ENCODE peak calls at places on chromosomes 2 and 18, in seven cellular contexts. T, L, I, U, Z, R and Y are unnamed samples.

GRCh38 chr2:238587776-238588660 is 161.3 kb downstream of the ASB1 start:
- DNase-seq in U (no peak), I (no peak), Z (no peak), T (no peak), R (no peak), L (no peak), Y (no peak)

GRCh38 chr2:217085543-217085942 is 225.7 kb upstream of the TNP1 start:
- DNase-seq in L (no peak), R (no peak), U (no peak), Z (no peak), T (peak), I (no peak), Y (peak)

GRCh38 chr2:11498543-11499034 is 32.6 kb upstream of the E2F6 start:
- DNase-seq in Z (no peak), T (no peak), I (no peak), U (no peak), L (peak), R (no peak), Y (no peak)

GRCh38 chr2:105494683-105495425 is 96.0 kb upstream of the FHL2 start:
- DNase-seq in I (no peak), U (no peak), T (no peak), L (no peak), R (no peak), Z (no peak), Y (no peak)

GRCh38 chr2:675051-675450 is 2.2 kb downstream of the TMEM18 start:
- DNase-seq in T (no peak), I (no peak), U (no peak), L (no peak), Z (no peak), R (no peak), Y (no peak)

GRCh38 chr18:13539050-13539449 is 187.3 kb downstream of the FAM210A start:
- DNase-seq in I (no peak), L (no peak), Z (no peak), U (no peak), T (no peak), R (no peak), Y (no peak)

GRCh38 chr2:231037731-231038482 is 584 bp downstream of the C2orf72 start:
- DNase-seq in T (no peak), I (no peak), U (peak), L (peak), R (no peak), Z (no peak), Y (peak)

GRCh38 chr2:139411236-139411635 is 631.0 kb upstream of the NXPH2 start:
- DNase-seq in I (no peak), Z (no peak), R (no peak), T (peak), L (no peak), U (no peak), Y (no peak)

GRCh38 chr2:69163109-69163508 is 150.1 kb downstream of the ANTXR1 start:
- DNase-seq in R (no peak), I (no peak), Z (no peak), T (peak), L (no peak), U (peak), Y (peak)

GRCh38 chr2:185208261-185208660 is 530.3 kb upstream of the FSIP2 start:
- DNase-seq in L (no peak), Z (no peak), I (no peak), R (no peak), T (peak), U (peak), Y (no peak)

GRCh38 chr2:7738596-7738995 is 821.4 kb downstream of the RNF144A start:
- DNase-seq in L (no peak), Z (no peak), I (no peak), R (no peak), T (no peak), U (no peak), Y (no peak)

GRCh38 chr2:70503896-70504295 is 49.7 kb downstream of the TGFA start:
- DNase-seq in L (no peak), R (no peak), I (no peak), U (no peak), Z (no peak), T (no peak), Y (no peak)

GRCh38 chr2:15591692-15592463 is at the start of gene DDX1:
- DNase-seq in R (peak), T (peak), I (peak), L (peak), Z (peak), U (peak), Y (peak)

GRCh38 chr2:103823847-103824246 is 1030.1 kb upstream of the POU3F3 start:
- DNase-seq in R (no peak), I (no peak), U (peak), Z (no peak), T (no peak), L (no peak), Y (no peak)

GRCh38 chr2:9703085-9703641 is 72.4 kb upstream of the YWHAQ start:
- DNase-seq in U (peak), Z (peak), R (peak), T (peak), L (no peak), I (peak), Y (peak)

GRCh38 chr2:201129044-201129505 is 13.1 kb downstream of the CFLAR start:
- DNase-seq in I (no peak), R (no peak), L (no peak), U (no peak), T (no peak), Z (no peak), Y (peak)

GRCh38 chr2:129011466-129012061 is 692.9 kb upstream of the HS6ST1 start:
- DNase-seq in I (no peak), R (no peak), Z (no peak), T (no peak), L (no peak), U (no peak), Y (no peak)

GRCh38 chr2:25103287-25103871 is 61.5 kb downstream of the EFR3B start:
- DNase-seq in U (peak), Z (no peak), T (no peak), L (no peak), R (no peak), I (no peak), Y (peak)

GRCh38 chr2:98664323-98664722 is 55.9 kb downstream of the UNC50 start:
- DNase-seq in Z (no peak), U (no peak), L (no peak), R (peak), I (peak), T (peak), Y (no peak)

GRCh38 chr2:145751634-145752033 is 1231.7 kb upstream of the ZEB2 start:
- DNase-seq in Z (no peak), U (peak), L (no peak), R (no peak), I (no peak), T (peak), Y (no peak)

GRCh38 chr2:198054299-198054698 is 249.9 kb downstream of the PLCL1 start:
- DNase-seq in L (no peak), U (peak), R (peak), Z (peak), T (peak), I (peak), Y (peak)

GRCh38 chr2:241584446-241584845 is 25.9 kb downstream of the BOK start:
- DNase-seq in R (no peak), U (no peak), L (no peak), I (no peak), Z (no peak), T (no peak), Y (no peak)

GRCh38 chr2:213089438-213089837 is 62.0 kb downstream of the IKZF2 start:
- DNase-seq in L (no peak), T (no peak), I (no peak), Z (no peak), U (no peak), R (no peak), Y (peak)

GRCh38 chr2:28225472-28225915 is 167.2 kb upstream of the FOSL2 start:
- DNase-seq in I (no peak), L (no peak), R (no peak), U (no peak), T (no peak), Z (no peak), Y (no peak)

GRCh38 chr2:156331572-156332451 is 709 bp downstream of the NR4A2 start:
- DNase-seq in T (peak), U (peak), R (no peak), I (peak), Z (no peak), L (no peak), Y (peak)